ENCODE peak calls at places on chromosome X, in seven cellular contexts. J is HTR-8/SVneo, G is KBM-7, N is NCI-H69, D is caudate nucleus, V is NCI-H2081, R is cerebellar cortex. M is an unnamed sample.

GRCh38 chrX:10615931-10616780 is 4.2 kb downstream of the MID1 start:
- DNase-seq in J (no peak), G (peak), N (peak), D (peak), V (peak), R (peak), M (no peak)

GRCh38 chrX:70039758-70040157 is 10.0 kb downstream of the AWAT2 start:
- DNase-seq in J (no peak), G (no peak), N (no peak), D (no peak), V (no peak), R (no peak), M (no peak)

GRCh38 chrX:17822351-17822750 is 38.7 kb downstream of the RAI2 start:
- DNase-seq in J (no peak), G (no peak), N (no peak), D (no peak), V (no peak), R (no peak), M (no peak)

GRCh38 chrX:81259714-81260395 is 58.0 kb downstream of the SH3BGRL start:
- DNase-seq in J (no peak), G (peak), N (no peak), D (no peak), V (no peak), R (no peak), M (no peak)

GRCh38 chrX:2741386-2741785 is 10.5 kb upstream of the XG start:
- DNase-seq in J (no peak), G (no peak), N (no peak), D (no peak), V (no peak), R (no peak), M (no peak)

GRCh38 chrX:18889346-18889745 is 94.6 kb downstream of the PHKA2 start:
- DNase-seq in J (no peak), G (no peak), N (no peak), D (no peak), V (no peak), R (no peak), M (no peak)

GRCh38 chrX:135651647-135652295 is 61.7 kb upstream of the CT45A1 start:
- DNase-seq in J (no peak), G (no peak), N (no peak), D (no peak), V (no peak), R (no peak), M (no peak)

GRCh38 chrX:154596290-154596929 is 11.5 kb downstream of the CTAG1A start:
- DNase-seq in J (peak), G (peak), N (no peak), D (no peak), V (no peak), R (no peak), M (no peak)

GRCh38 chrX:32532282-32532681 is 679.1 kb downstream of the DMD start:
- DNase-seq in J (no peak), G (no peak), N (no peak), D (no peak), V (no peak), R (no peak), M (no peak)

GRCh38 chrX:85111347-85111746 is 107.7 kb downstream of the APOOL start:
- DNase-seq in J (no peak), G (peak), N (peak), D (no peak), V (peak), R (peak), M (no peak)

GRCh38 chrX:116378961-116379360 is 57.4 kb upstream of the SLC6A14 start:
- DNase-seq in J (no peak), G (no peak), N (no peak), D (no peak), V (no peak), R (no peak), M (no peak)

GRCh38 chrX:96713303-96713702 is 28.7 kb downstream of the DIAPH2 start:
- DNase-seq in J (no peak), G (no peak), N (no peak), D (no peak), V (peak), R (no peak), M (no peak)

GRCh38 chrX:130878350-130879341 is 24.4 kb downstream of the ENOX2 start:
- DNase-seq in J (peak), G (peak), N (peak), D (no peak), V (no peak), R (peak), M (no peak)

GRCh38 chrX:83469551-83469950 is 38.5 kb upstream of the POU3F4 start:
- DNase-seq in J (peak), G (peak), N (peak), D (no peak), V (no peak), R (peak), M (no peak)

GRCh38 chrX:2928127-2928582 is 984 bp downstream of the ARSD start:
- DNase-seq in J (no peak), G (peak), N (no peak), D (peak), V (no peak), R (no peak), M (no peak)

GRCh38 chrX:27446423-27446822 is 16.7 kb downstream of the PPP4R3C start:
- DNase-seq in J (no peak), G (no peak), N (no peak), D (no peak), V (no peak), R (no peak), M (no peak)

GRCh38 chrX:34365482-34365881 is 233.4 kb upstream of the FAM47A start:
- DNase-seq in J (no peak), G (peak), N (peak), D (no peak), V (peak), R (peak), M (no peak)

GRCh38 chrX:20967725-20968124 is 406.5 kb upstream of the CNKSR2 start:
- DNase-seq in J (no peak), G (no peak), N (no peak), D (no peak), V (peak), R (no peak), M (no peak)

GRCh38 chrX:120672389-120672788 is 42.5 kb upstream of the C1GALT1C1 start:
- DNase-seq in J (peak), G (no peak), N (no peak), D (no peak), V (no peak), R (no peak), M (no peak)

GRCh38 chrX:42832764-42833549 is 55.0 kb upstream of the PPP1R2C start:
- DNase-seq in J (no peak), G (no peak), N (no peak), D (no peak), V (no peak), R (no peak), M (no peak)

GRCh38 chrX:147602297-147602696 is 309.4 kb upstream of the FMR1 start:
- DNase-seq in J (no peak), G (peak), N (no peak), D (no peak), V (no peak), R (peak), M (no peak)

GRCh38 chrX:40434947-40435346 is 145.8 kb upstream of the ATP6AP2 start:
- DNase-seq in J (no peak), G (peak), N (peak), D (peak), V (no peak), R (no peak), M (peak)

GRCh38 chrX:17859609-17860178 is 1.4 kb downstream of the RAI2 start:
- DNase-seq in J (no peak), G (no peak), N (peak), D (no peak), V (peak), R (no peak), M (no peak)